ENCODE peak calls at places on chromosomes 16 and 17, in ten cellular contexts. One of them, this sample, is unnamed. For H3K36me3, the result is how much of the 10 kb centered on the place peaks cover.

GRCh38 chr16:85645021-85645589 is 32.0 kb downstream of the GSE1 start:
- DNase-seq in thoracic aorta: no peak
- DNase-seq in cardiac muscle cell: no peak
- DNase-seq in prostate gland: no peak
- DNase-seq in right atrium auricular region: no peak
- DNase-seq in HCT116: peak
- DNase-seq in tibial artery: no peak
- DNase-seq in fibroblast of lung: no peak
- DNase-seq in colonic mucosa: peak
- DNase-seq in PC-3: peak
- DNase-seq in this sample: no peak

GRCh38 chr17:4104506-4104905 is 38.3 kb downstream of the ZZEF1 start:
- DNase-seq in prostate gland: no peak
- DNase-seq in fibroblast of lung: no peak
- DNase-seq in thoracic aorta: no peak
- DNase-seq in tibial artery: no peak
- DNase-seq in right atrium auricular region: no peak
- DNase-seq in PC-3: no peak
- DNase-seq in colonic mucosa: no peak
- DNase-seq in HCT116: no peak
- DNase-seq in cardiac muscle cell: no peak
- DNase-seq in this sample: no peak

GRCh38 chr16:71637398-71637797 is 11.4 kb downstream of the MARVELD3 start:
- DNase-seq in right atrium auricular region: peak
- DNase-seq in prostate gland: no peak
- DNase-seq in tibial artery: no peak
- DNase-seq in colonic mucosa: no peak
- DNase-seq in thoracic aorta: no peak
- DNase-seq in fibroblast of lung: peak
- DNase-seq in cardiac muscle cell: peak
- DNase-seq in HCT116: no peak
- DNase-seq in PC-3: no peak
- DNase-seq in this sample: no peak

GRCh38 chr16:58661199-58661830 is 23.3 kb downstream of the SLC38A7 start:
- DNase-seq in PC-3: peak
- DNase-seq in HCT116: peak
- DNase-seq in right atrium auricular region: peak
- DNase-seq in tibial artery: peak
- DNase-seq in thoracic aorta: peak
- DNase-seq in colonic mucosa: peak
- DNase-seq in fibroblast of lung: peak
- DNase-seq in prostate gland: peak
- DNase-seq in cardiac muscle cell: peak
- DNase-seq in this sample: peak

GRCh38 chr16:5504028-5504758 is 406.6 kb upstream of the EEF2KMT start:
- DNase-seq in tibial artery: no peak
- DNase-seq in PC-3: no peak
- DNase-seq in right atrium auricular region: no peak
- DNase-seq in colonic mucosa: no peak
- DNase-seq in prostate gland: peak
- DNase-seq in cardiac muscle cell: no peak
- DNase-seq in fibroblast of lung: peak
- DNase-seq in HCT116: no peak
- DNase-seq in thoracic aorta: no peak
- DNase-seq in this sample: no peak

GRCh38 chr17:47203984-47204721 is 5.0 kb upstream of the MYL4 start:
- DNase-seq in prostate gland: no peak
- DNase-seq in tibial artery: no peak
- DNase-seq in HCT116: no peak
- DNase-seq in fibroblast of lung: peak
- DNase-seq in colonic mucosa: no peak
- DNase-seq in right atrium auricular region: no peak
- DNase-seq in cardiac muscle cell: no peak
- DNase-seq in thoracic aorta: no peak
- DNase-seq in PC-3: no peak
- DNase-seq in this sample: no peak

GRCh38 chr17:1390422-1391367 is 9.3 kb downstream of the YWHAE start:
- DNase-seq in thoracic aorta: no peak
- DNase-seq in PC-3: no peak
- DNase-seq in right atrium auricular region: no peak
- DNase-seq in fibroblast of lung: peak
- DNase-seq in HCT116: no peak
- DNase-seq in tibial artery: no peak
- DNase-seq in prostate gland: no peak
- DNase-seq in colonic mucosa: no peak
- DNase-seq in cardiac muscle cell: peak
- DNase-seq in this sample: no peak

GRCh38 chr16:3946604-3947180 is 66.2 kb upstream of the CREBBP start:
- DNase-seq in HCT116: no peak
- DNase-seq in tibial artery: no peak
- DNase-seq in fibroblast of lung: no peak
- DNase-seq in thoracic aorta: no peak
- DNase-seq in right atrium auricular region: no peak
- DNase-seq in cardiac muscle cell: no peak
- DNase-seq in colonic mucosa: no peak
- DNase-seq in PC-3: no peak
- DNase-seq in prostate gland: no peak
- DNase-seq in this sample: no peak

GRCh38 chr16:6643083-6643686 is 689.5 kb upstream of the RBFOX1 start:
- DNase-seq in PC-3: peak
- DNase-seq in tibial artery: peak
- DNase-seq in colonic mucosa: peak
- DNase-seq in thoracic aorta: no peak
- DNase-seq in fibroblast of lung: peak
- DNase-seq in right atrium auricular region: peak
- DNase-seq in HCT116: no peak
- DNase-seq in cardiac muscle cell: peak
- DNase-seq in prostate gland: peak
- DNase-seq in this sample: no peak

GRCh38 chr17:49130891-49131290 is 1.7 kb upstream of the B4GALNT2 start:
- DNase-seq in right atrium auricular region: no peak
- DNase-seq in PC-3: no peak
- DNase-seq in cardiac muscle cell: no peak
- DNase-seq in HCT116: no peak
- DNase-seq in fibroblast of lung: peak
- DNase-seq in thoracic aorta: no peak
- DNase-seq in colonic mucosa: no peak
- DNase-seq in tibial artery: no peak
- DNase-seq in prostate gland: no peak
- DNase-seq in this sample: no peak

GRCh38 chr17:79627184-79627765 is 16.4 kb upstream of the RBFOX3 start:
- DNase-seq in PC-3: no peak
- DNase-seq in fibroblast of lung: no peak
- DNase-seq in cardiac muscle cell: no peak
- DNase-seq in colonic mucosa: no peak
- DNase-seq in prostate gland: no peak
- DNase-seq in HCT116: no peak
- DNase-seq in right atrium auricular region: no peak
- DNase-seq in thoracic aorta: no peak
- DNase-seq in tibial artery: peak
- DNase-seq in this sample: peak

GRCh38 chr16:87129771-87130170 is 187.4 kb downstream of the C16orf95 start:
- DNase-seq in HCT116: peak
- DNase-seq in tibial artery: no peak
- DNase-seq in fibroblast of lung: peak
- DNase-seq in PC-3: peak
- DNase-seq in colonic mucosa: no peak
- DNase-seq in right atrium auricular region: no peak
- DNase-seq in prostate gland: no peak
- DNase-seq in thoracic aorta: no peak
- DNase-seq in cardiac muscle cell: no peak
- DNase-seq in this sample: no peak

GRCh38 chr16:79931721-79932120 is 331.2 kb upstream of the MAF start:
- DNase-seq in right atrium auricular region: no peak
- DNase-seq in prostate gland: no peak
- DNase-seq in fibroblast of lung: no peak
- DNase-seq in thoracic aorta: no peak
- DNase-seq in PC-3: no peak
- DNase-seq in cardiac muscle cell: no peak
- DNase-seq in tibial artery: no peak
- DNase-seq in colonic mucosa: no peak
- DNase-seq in HCT116: no peak
- DNase-seq in this sample: no peak

GRCh38 chr17:65539867-65540266 is 21.6 kb downstream of the AXIN2 start:
- DNase-seq in thoracic aorta: no peak
- DNase-seq in fibroblast of lung: no peak
- DNase-seq in tibial artery: no peak
- DNase-seq in colonic mucosa: no peak
- DNase-seq in cardiac muscle cell: no peak
- DNase-seq in right atrium auricular region: no peak
- DNase-seq in PC-3: no peak
- DNase-seq in HCT116: no peak
- DNase-seq in prostate gland: no peak
- DNase-seq in this sample: no peak
- H3K36me3 ChIP-seq in thoracic aorta: under half
- H3K36me3 ChIP-seq in fibroblast of lung: under half
- H3K36me3 ChIP-seq in tibial artery: under half
- H3K36me3 ChIP-seq in colonic mucosa: under half
- H3K36me3 ChIP-seq in cardiac muscle cell: half or more
- H3K36me3 ChIP-seq in right atrium auricular region: half or more
- H3K36me3 ChIP-seq in PC-3: under half
- H3K36me3 ChIP-seq in HCT116: under half
- H3K36me3 ChIP-seq in prostate gland: under half
- H3K36me3 ChIP-seq in this sample: under half

GRCh38 chr17:14070344-14071007 is 1.2 kb downstream of the COX10 start:
- DNase-seq in cardiac muscle cell: no peak
- DNase-seq in PC-3: no peak
- DNase-seq in HCT116: no peak
- DNase-seq in prostate gland: no peak
- DNase-seq in fibroblast of lung: no peak
- DNase-seq in right atrium auricular region: no peak
- DNase-seq in thoracic aorta: no peak
- DNase-seq in colonic mucosa: peak
- DNase-seq in tibial artery: no peak
- DNase-seq in this sample: no peak
- H3K4me3 ChIP-seq in cardiac muscle cell: peak
- H3K4me3 ChIP-seq in PC-3: peak
- H3K4me3 ChIP-seq in HCT116: peak
- H3K4me3 ChIP-seq in prostate gland: no peak
- H3K4me3 ChIP-seq in fibroblast of lung: peak
- H3K4me3 ChIP-seq in right atrium auricular region: peak
- H3K4me3 ChIP-seq in thoracic aorta: peak
- H3K4me3 ChIP-seq in colonic mucosa: peak
- H3K4me3 ChIP-seq in tibial artery: peak
- H3K4me3 ChIP-seq in this sample: peak

DNA sequence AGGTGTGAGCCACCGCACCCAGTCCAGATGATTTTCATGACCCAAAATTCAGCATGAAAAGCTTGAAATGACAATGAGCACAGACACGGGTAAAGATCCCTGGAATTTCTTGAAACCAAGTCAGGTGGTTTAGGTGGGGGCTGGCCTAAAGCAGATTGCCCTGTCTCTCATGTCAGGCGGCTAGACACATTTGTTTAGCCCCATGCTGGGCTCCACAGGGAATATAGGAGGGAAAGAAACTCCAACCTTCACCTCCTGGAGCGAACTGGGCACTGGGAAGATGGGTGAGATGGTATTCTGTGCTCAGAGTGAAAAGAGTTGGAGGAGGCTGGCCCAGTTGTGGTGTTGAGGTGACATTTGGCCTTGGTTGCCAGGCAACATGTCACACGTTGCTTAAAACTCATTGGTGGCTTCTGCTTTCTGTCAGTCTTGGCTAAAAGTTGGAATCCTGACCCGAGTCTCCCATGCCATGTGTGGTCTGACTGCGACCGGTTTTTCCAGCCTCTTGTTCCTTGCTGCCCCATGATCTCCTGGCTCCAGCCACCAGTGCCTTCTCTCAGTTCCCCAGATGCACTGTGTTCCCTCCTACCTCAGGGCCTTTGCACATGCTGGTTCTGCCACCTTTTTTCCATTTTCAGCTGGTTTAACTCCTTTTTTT is 113.7 kb downstream of the ABCC6 start:
- DNase-seq in HCT116: no peak
- DNase-seq in thoracic aorta: no peak
- DNase-seq in PC-3: no peak
- DNase-seq in right atrium auricular region: no peak
- DNase-seq in prostate gland: no peak
- DNase-seq in fibroblast of lung: no peak
- DNase-seq in cardiac muscle cell: no peak
- DNase-seq in tibial artery: no peak
- DNase-seq in colonic mucosa: no peak
- DNase-seq in this sample: no peak
- H3K27ac ChIP-seq in HCT116: no peak
- H3K27ac ChIP-seq in thoracic aorta: no peak
- H3K27ac ChIP-seq in PC-3: no peak
- H3K27ac ChIP-seq in right atrium auricular region: no peak
- H3K27ac ChIP-seq in prostate gland: peak
- H3K27ac ChIP-seq in fibroblast of lung: no peak
- H3K27ac ChIP-seq in cardiac muscle cell: no peak
- H3K27ac ChIP-seq in tibial artery: no peak
- H3K27ac ChIP-seq in colonic mucosa: no peak
- H3K27ac ChIP-seq in this sample: no peak

GRCh38 chr16:28984619-28985135 is at the start of gene LAT:
- DNase-seq in cardiac muscle cell: no peak
- DNase-seq in prostate gland: no peak
- DNase-seq in HCT116: no peak
- DNase-seq in tibial artery: no peak
- DNase-seq in colonic mucosa: peak
- DNase-seq in right atrium auricular region: no peak
- DNase-seq in thoracic aorta: no peak
- DNase-seq in fibroblast of lung: no peak
- DNase-seq in PC-3: no peak
- DNase-seq in this sample: no peak

GRCh38 chr16:28984091-28984490 is 761 bp upstream of the LAT start:
- DNase-seq in tibial artery: no peak
- DNase-seq in thoracic aorta: no peak
- DNase-seq in fibroblast of lung: no peak
- DNase-seq in right atrium auricular region: no peak
- DNase-seq in cardiac muscle cell: no peak
- DNase-seq in HCT116: no peak
- DNase-seq in colonic mucosa: no peak
- DNase-seq in PC-3: no peak
- DNase-seq in prostate gland: no peak
- DNase-seq in this sample: no peak

GRCh38 chr16:28982418-28982817 is 2.4 kb upstream of the LAT start:
- DNase-seq in thoracic aorta: no peak
- DNase-seq in prostate gland: no peak
- DNase-seq in colonic mucosa: no peak
- DNase-seq in PC-3: no peak
- DNase-seq in tibial artery: no peak
- DNase-seq in HCT116: no peak
- DNase-seq in fibroblast of lung: no peak
- DNase-seq in cardiac muscle cell: no peak
- DNase-seq in right atrium auricular region: no peak
- DNase-seq in this sample: no peak

GRCh38 chr16:28982949-28983348 is 1.9 kb upstream of the LAT start:
- DNase-seq in prostate gland: no peak
- DNase-seq in fibroblast of lung: no peak
- DNase-seq in right atrium auricular region: no peak
- DNase-seq in HCT116: no peak
- DNase-seq in PC-3: no peak
- DNase-seq in colonic mucosa: no peak
- DNase-seq in cardiac muscle cell: no peak
- DNase-seq in tibial artery: no peak
- DNase-seq in thoracic aorta: no peak
- DNase-seq in this sample: no peak

DNA sequence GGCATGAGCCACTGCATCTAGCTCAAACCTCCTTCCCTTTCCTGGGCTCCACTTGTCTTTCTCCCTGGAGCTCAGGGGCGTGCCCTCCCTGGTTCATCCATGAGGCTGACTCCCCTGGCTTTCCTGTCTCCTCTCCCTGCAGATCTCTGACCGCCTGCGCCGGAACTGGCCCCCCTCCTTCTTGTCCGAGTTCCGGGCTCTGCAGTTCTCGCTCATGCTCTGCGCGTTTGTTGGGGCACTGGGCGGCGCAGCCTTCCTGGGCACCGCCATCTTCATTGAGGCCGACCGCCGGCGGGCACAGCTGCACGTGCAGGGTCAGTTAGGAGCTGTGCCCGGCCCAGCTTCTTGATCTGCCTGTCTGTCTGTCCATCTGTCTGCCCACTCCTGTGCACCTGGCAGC is 1.2 kb upstream of the LAT start:
- DNase-seq in colonic mucosa: no peak
- DNase-seq in right atrium auricular region: no peak
- DNase-seq in fibroblast of lung: no peak
- DNase-seq in HCT116: no peak
- DNase-seq in thoracic aorta: no peak
- DNase-seq in tibial artery: no peak
- DNase-seq in cardiac muscle cell: no peak
- DNase-seq in prostate gland: no peak
- DNase-seq in PC-3: no peak
- DNase-seq in this sample: no peak
- H3K36me3 ChIP-seq in colonic mucosa: under half
- H3K36me3 ChIP-seq in right atrium auricular region: under half
- H3K36me3 ChIP-seq in fibroblast of lung: under half
- H3K36me3 ChIP-seq in HCT116: under half
- H3K36me3 ChIP-seq in thoracic aorta: under half
- H3K36me3 ChIP-seq in tibial artery: half or more
- H3K36me3 ChIP-seq in cardiac muscle cell: under half
- H3K36me3 ChIP-seq in prostate gland: under half
- H3K36me3 ChIP-seq in PC-3: under half
- H3K36me3 ChIP-seq in this sample: under half